ENCODE peak calls at places on chromosomes 16 and 17, in seven cellular contexts. P, X, J, T, R, G and E are unnamed samples.

GRCh38 chr16:66517586-66518263 is 32.2 kb downstream of the TK2 start:
- DNase-seq in P (no peak), X (peak), J (no peak), T (no peak), R (no peak), G (no peak), E (no peak)

GRCh38 chr17:5788266-5788900 is 204.1 kb upstream of the NLRP1 start:
- DNase-seq in P (no peak), X (no peak), J (peak), T (no peak), R (no peak), G (peak), E (no peak)

GRCh38 chr17:63966646-63967265 is 6.0 kb downstream of the SCN4A start:
- DNase-seq in P (no peak), X (no peak), J (no peak), T (no peak), R (no peak), G (no peak), E (no peak)

GRCh38 chr16:7615565-7615964 is 282.9 kb downstream of the RBFOX1 start:
- DNase-seq in P (no peak), X (no peak), J (no peak), T (no peak), R (no peak), G (no peak), E (no peak)

GRCh38 chr16:67661101-67661661 is 421 bp downstream of the PARD6A start:
- DNase-seq in P (no peak), X (no peak), J (peak), T (peak), R (no peak), G (peak), E (no peak)

GRCh38 chr17:73802314-73802713 is 158.1 kb upstream of the SDK2 start:
- DNase-seq in P (no peak), X (no peak), J (peak), T (no peak), R (no peak), G (no peak), E (no peak)

GRCh38 chr17:49985310-49985990 is 9.6 kb downstream of the DLX3 start:
- DNase-seq in P (no peak), X (no peak), J (no peak), T (no peak), R (no peak), G (no peak), E (no peak)

GRCh38 chr17:74526681-74527080 is 4.6 kb downstream of the CD300LB start:
- DNase-seq in P (no peak), X (no peak), J (no peak), T (no peak), R (no peak), G (no peak), E (no peak)

GRCh38 chr16:72646615-72647014 is 401.3 kb downstream of the ZFHX3 start:
- DNase-seq in P (no peak), X (no peak), J (no peak), T (no peak), R (no peak), G (no peak), E (no peak)

GRCh38 chr17:2240541-2240940 is 63.0 kb downstream of the SMG6 start:
- DNase-seq in P (peak), X (no peak), J (peak), T (no peak), R (no peak), G (no peak), E (no peak)

GRCh38 chr16:81487301-81487720 is 42.7 kb downstream of the CMIP start:
- DNase-seq in P (no peak), X (no peak), J (no peak), T (no peak), R (no peak), G (peak), E (no peak)

GRCh38 chr16:81485824-81486554 is 41.4 kb downstream of the CMIP start:
- DNase-seq in P (no peak), X (no peak), J (no peak), T (no peak), R (no peak), G (no peak), E (no peak)

GRCh38 chr16:24077989-24078388 is 178.1 kb upstream of the CACNG3 start:
- DNase-seq in P (no peak), X (no peak), J (no peak), T (no peak), R (no peak), G (no peak), E (no peak)

GRCh38 chr17:32302037-32302436 is 36.4 kb downstream of the RHBDL3 start:
- DNase-seq in P (no peak), X (no peak), J (no peak), T (no peak), R (no peak), G (no peak), E (no peak)

GRCh38 chr17:66474810-66475497 is 172.5 kb downstream of the PRKCA start:
- DNase-seq in P (no peak), X (no peak), J (peak), T (no peak), R (no peak), G (no peak), E (no peak)

GRCh38 chr17:77942111-77942988 is 16.2 kb upstream of the TNRC6C start:
- DNase-seq in P (no peak), X (peak), J (no peak), T (no peak), R (no peak), G (no peak), E (no peak)

GRCh38 chr17:49216953-49217650 is 6.6 kb downstream of the ABI3 start:
- DNase-seq in P (peak), X (peak), J (no peak), T (no peak), R (no peak), G (no peak), E (peak)

GRCh38 chr17:80025140-80025539 is 10.5 kb downstream of the TBC1D16 start:
- DNase-seq in P (no peak), X (no peak), J (no peak), T (peak), R (no peak), G (no peak), E (no peak)

GRCh38 chr17:51508048-51508447 is 247.7 kb downstream of the UTP18 start:
- DNase-seq in P (no peak), X (no peak), J (no peak), T (no peak), R (no peak), G (no peak), E (no peak)

GRCh38 chr17:57484081-57484666 is 227.9 kb downstream of the MSI2 start:
- DNase-seq in P (no peak), X (no peak), J (no peak), T (no peak), R (no peak), G (peak), E (no peak)

GRCh38 chr17:79874329-79874981 is 35.2 kb upstream of the CBX4 start:
- DNase-seq in P (no peak), X (no peak), J (peak), T (no peak), R (peak), G (peak), E (no peak)

GRCh38 chr16:22330326-22330725 is 33.1 kb downstream of the POLR3E start:
- DNase-seq in P (no peak), X (no peak), J (no peak), T (no peak), R (no peak), G (no peak), E (no peak)

GRCh38 chr16:11303405-11304138 is 22.4 kb upstream of the PRM1 start:
- DNase-seq in P (no peak), X (no peak), J (peak), T (no peak), R (no peak), G (no peak), E (peak)

GRCh38 chr17:8393470-8394231 is 4.0 kb downstream of the RNF222 start:
- DNase-seq in P (no peak), X (no peak), J (peak), T (no peak), R (no peak), G (no peak), E (no peak)

GRCh38 chr16:2867987-2868789 is 10.2 kb upstream of the PRSS22 start:
- DNase-seq in P (peak), X (peak), J (peak), T (peak), R (peak), G (peak), E (peak)

GRCh38 chr17:48542114-48542955 is 2.6 kb downstream of the HOXB2 start:
- DNase-seq in P (peak), X (no peak), J (no peak), T (no peak), R (no peak), G (peak), E (no peak)

GRCh38 chr17:1931759-1932579 is 93.2 kb downstream of the RTN4RL1 start:
- DNase-seq in P (no peak), X (peak), J (peak), T (peak), R (no peak), G (no peak), E (no peak)

GRCh38 chr17:14061666-14062560 is 7.4 kb upstream of the COX10 start:
- DNase-seq in P (no peak), X (no peak), J (peak), T (no peak), R (no peak), G (peak), E (peak)

GRCh38 chr16:1960665-1961630 is 1.6 kb downstream of the NDUFB10 start:
- DNase-seq in P (no peak), X (no peak), J (peak), T (no peak), R (no peak), G (no peak), E (no peak)

GRCh38 chr16:89871895-89872294 is 1.5 kb upstream of the TCF25 start:
- DNase-seq in P (no peak), X (no peak), J (no peak), T (no peak), R (no peak), G (no peak), E (no peak)